ENCODE peak calls at places on chromosomes 7 and 10, in four cellular contexts. Z is lower lobe of right lung, S is brain microvascular endothelial cell, R is uterus. W is an unnamed sample.

GRCh38 chr7:40237731-40238130 is 102.9 kb downstream of the SUGCT start:
- DNase-seq in Z (no peak), S (no peak), R (no peak), W (no peak)

GRCh38 chr7:36686499-36686898 is 37.8 kb downstream of the AOAH start:
- DNase-seq in Z (no peak), S (peak), R (no peak), W (no peak)

GRCh38 chr7:72335561-72336381 is 76.4 kb downstream of the CALN1 start:
- DNase-seq in Z (no peak), S (no peak), R (no peak), W (peak)

GRCh38 chr10:122232781-122233180 is 38.3 kb upstream of the BTBD16 start:
- DNase-seq in Z (no peak), S (peak), R (no peak), W (no peak)

GRCh38 chr7:83362786-83363185 is 200.1 kb upstream of the PCLO start:
- DNase-seq in Z (no peak), S (peak), R (no peak), W (no peak)

GRCh38 chr7:29478687-29479086 is 84.9 kb upstream of the PRR15 start:
- DNase-seq in Z (no peak), S (no peak), R (no peak), W (no peak)

GRCh38 chr10:121158988-121159579 is 307.9 kb downstream of the WDR11 start:
- DNase-seq in Z (no peak), S (no peak), R (no peak), W (no peak)

GRCh38 chr10:31055573-31056251 is 24.0 kb upstream of the ZNF438 start:
- DNase-seq in Z (no peak), S (no peak), R (no peak), W (no peak)

GRCh38 chr7:124856299-124856888 is 73.2 kb downstream of the POT1 start:
- DNase-seq in Z (no peak), S (peak), R (no peak), W (no peak)

GRCh38 chr10:124955872-124956271 is 13.9 kb downstream of the ZRANB1 start:
- DNase-seq in Z (no peak), S (no peak), R (no peak), W (no peak)

GRCh38 chr7:120272896-120273475 is at the start of gene KCND2:
- DNase-seq in Z (no peak), S (no peak), R (peak), W (no peak)

GRCh38 chr7:157690833-157691382 is 354.1 kb downstream of the DNAJB6 start:
- DNase-seq in Z (no peak), S (peak), R (peak), W (no peak)

GRCh38 chr10:118904284-118904683 is 125.2 kb upstream of the NANOS1 start:
- DNase-seq in Z (no peak), S (no peak), R (no peak), W (no peak)

GRCh38 chr10:118903251-118903650 is 126.3 kb upstream of the NANOS1 start:
- DNase-seq in Z (no peak), S (no peak), R (no peak), W (peak)

GRCh38 chr10:118900617-118901016 is 128.9 kb upstream of the NANOS1 start:
- DNase-seq in Z (no peak), S (no peak), R (no peak), W (peak)

GRCh38 chr10:118903691-118904090 is 125.8 kb upstream of the NANOS1 start:
- DNase-seq in Z (no peak), S (no peak), R (no peak), W (no peak)

GRCh38 chr10:118901409-118901808 is 128.1 kb upstream of the NANOS1 start:
- DNase-seq in Z (no peak), S (no peak), R (no peak), W (peak)
- H3K27ac ChIP-seq in Z (no peak), S (no peak), R (no peak), W (no peak)

GRCh38 chr7:105807363-105807762 is 69.0 kb downstream of the ATXN7L1 start:
- DNase-seq in Z (no peak), S (no peak), R (no peak), W (no peak)
- H3K27ac ChIP-seq in Z (no peak), S (no peak), R (no peak), W (no peak)

DNA sequence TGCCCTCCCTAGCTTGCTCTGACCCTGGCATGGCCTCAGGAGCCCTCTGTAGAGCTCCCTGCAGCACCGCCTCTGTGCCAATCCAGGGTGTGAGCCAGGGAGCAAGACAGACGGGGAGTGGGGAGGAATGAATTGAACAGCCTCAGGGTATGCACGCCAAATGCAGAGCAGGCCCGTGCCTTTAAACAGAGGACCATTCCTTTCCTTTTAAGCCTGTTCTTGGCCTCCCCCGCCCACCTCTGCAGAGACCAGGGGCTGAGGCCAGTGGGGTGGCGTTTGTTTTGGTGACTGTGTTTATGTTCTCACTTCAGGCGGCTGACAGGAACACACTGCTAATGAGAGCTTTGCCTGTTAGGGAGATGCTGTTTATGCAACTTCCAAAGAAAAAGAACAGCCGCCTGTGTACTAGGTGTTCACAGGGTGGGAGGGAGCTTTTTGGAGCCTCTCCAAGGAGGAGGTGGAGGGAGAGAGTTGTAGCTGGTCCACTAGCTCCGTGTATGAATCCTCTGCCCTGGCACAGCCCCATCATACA is 528.1 kb upstream of the DPP6 start:
- DNase-seq in Z (no peak), S (no peak), R (peak), W (peak)
- H3K27ac ChIP-seq in Z (no peak), S (no peak), R (peak), W (peak)

DNA sequence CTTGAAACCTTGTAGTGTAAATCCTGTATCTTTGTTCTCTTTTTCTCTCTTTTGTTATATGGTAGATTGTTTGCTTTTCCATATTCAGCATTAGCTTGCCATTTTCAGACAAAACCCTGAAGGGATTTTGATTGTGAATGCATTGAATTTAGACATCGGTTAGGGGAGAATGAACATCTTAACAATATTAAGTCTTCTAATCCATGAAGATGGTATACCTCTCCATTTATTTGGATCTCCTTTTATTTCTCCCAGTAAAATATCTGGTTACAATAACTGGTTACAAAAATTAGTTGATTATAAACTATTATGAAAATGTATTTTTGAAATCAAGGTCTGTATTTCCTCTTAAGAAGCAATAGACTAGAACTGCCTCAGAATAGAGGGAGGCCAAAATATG is 12.4 kb upstream of the SLK start:
- DNase-seq in Z (no peak), S (no peak), R (no peak), W (no peak)
- H3K27ac ChIP-seq in Z (no peak), S (no peak), R (no peak), W (no peak)

GRCh38 chr7:112254709-112255387 is 48.4 kb downstream of the ZNF277 start:
- DNase-seq in Z (no peak), S (no peak), R (no peak), W (no peak)

GRCh38 chr7:112255388-112255720 is 48.9 kb downstream of the ZNF277 start:
- DNase-seq in Z (no peak), S (no peak), R (no peak), W (no peak)

GRCh38 chr7:112252691-112253090 is 46.2 kb downstream of the ZNF277 start:
- DNase-seq in Z (no peak), S (no peak), R (no peak), W (no peak)

GRCh38 chr7:112254166-112254565 is 47.7 kb downstream of the ZNF277 start:
- DNase-seq in Z (no peak), S (no peak), R (no peak), W (no peak)

DNA sequence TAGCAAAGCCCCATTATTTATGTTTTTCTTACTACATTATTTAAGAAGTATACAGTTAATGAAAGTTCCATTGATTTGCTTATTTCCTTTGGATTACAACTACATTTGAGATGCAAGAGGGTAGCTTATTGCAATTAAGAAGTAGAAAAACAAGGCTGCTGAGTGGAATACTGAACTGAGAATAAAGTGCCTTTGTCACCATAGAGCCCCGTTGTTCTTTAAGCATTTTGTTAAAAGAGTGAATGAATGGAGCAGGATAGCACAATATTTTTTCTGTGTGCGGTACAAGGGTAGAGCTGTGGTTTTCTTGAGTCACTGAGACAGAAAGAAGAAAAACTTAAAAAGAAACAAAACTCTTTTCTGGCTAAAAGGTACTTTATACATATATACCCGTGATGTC is 45.6 kb downstream of the ZNF277 start:
- DNase-seq in Z (no peak), S (no peak), R (no peak), W (no peak)
- H3K27ac ChIP-seq in Z (no peak), S (no peak), R (no peak), W (no peak)

GRCh38 chr10:130727766-130728490 is 583.6 kb downstream of the TCERG1L start:
- DNase-seq in Z (no peak), S (no peak), R (no peak), W (no peak)

GRCh38 chr10:130728531-130729215 is 582.8 kb downstream of the TCERG1L start:
- DNase-seq in Z (no peak), S (no peak), R (no peak), W (no peak)

GRCh38 chr10:130726996-130727725 is 584.4 kb downstream of the TCERG1L start:
- DNase-seq in Z (no peak), S (no peak), R (no peak), W (no peak)

GRCh38 chr10:130725474-130725970 is 586.0 kb downstream of the TCERG1L start:
- DNase-seq in Z (no peak), S (no peak), R (no peak), W (no peak)

GRCh38 chr10:130729876-130730275 is 581.6 kb downstream of the TCERG1L start:
- DNase-seq in Z (no peak), S (no peak), R (no peak), W (no peak)
- H3K27ac ChIP-seq in Z (no peak), S (no peak), R (no peak), W (no peak)

GRCh38 chr7:131045526-131045925 is 282.1 kb upstream of the MKLN1 start:
- DNase-seq in Z (no peak), S (no peak), R (no peak), W (no peak)
- H3K27ac ChIP-seq in Z (no peak), S (no peak), R (no peak), W (no peak)

DNA sequence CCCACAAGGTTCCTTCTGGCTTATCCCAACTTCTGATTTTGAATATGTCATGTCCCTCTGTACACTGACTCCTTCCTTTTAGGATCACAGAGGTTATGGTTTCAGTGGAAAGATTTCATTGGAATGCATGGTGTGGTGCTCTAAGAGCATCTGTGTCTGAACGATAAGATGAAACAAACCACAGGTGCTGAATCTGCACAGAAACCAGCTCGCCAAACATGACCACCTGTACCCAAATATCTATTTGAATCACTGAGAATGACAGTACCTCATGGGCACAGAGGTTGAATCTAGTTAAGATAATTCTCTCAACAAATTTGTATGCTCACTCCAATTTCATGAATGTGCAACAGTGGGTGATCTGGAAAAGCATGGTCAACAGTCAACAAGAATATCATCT is 105.3 kb downstream of the DGKI start:
- DNase-seq in Z (no peak), S (no peak), R (no peak), W (no peak)
- H3K27ac ChIP-seq in Z (no peak), S (no peak), R (no peak), W (no peak)

GRCh38 chr10:5565205-5565545 is 40.4 kb downstream of the CALML3 start:
- DNase-seq in Z (peak), S (no peak), R (peak), W (no peak)

GRCh38 chr10:5564537-5565204 is 39.9 kb downstream of the CALML3 start:
- DNase-seq in Z (no peak), S (no peak), R (peak), W (no peak)

GRCh38 chr10:5567477-5567876 is 42.7 kb downstream of the CALML3 start:
- DNase-seq in Z (no peak), S (no peak), R (no peak), W (no peak)

GRCh38 chr10:5565671-5566581 is 41.2 kb downstream of the CALML3 start:
- DNase-seq in Z (peak), S (peak), R (peak), W (no peak)

DNA sequence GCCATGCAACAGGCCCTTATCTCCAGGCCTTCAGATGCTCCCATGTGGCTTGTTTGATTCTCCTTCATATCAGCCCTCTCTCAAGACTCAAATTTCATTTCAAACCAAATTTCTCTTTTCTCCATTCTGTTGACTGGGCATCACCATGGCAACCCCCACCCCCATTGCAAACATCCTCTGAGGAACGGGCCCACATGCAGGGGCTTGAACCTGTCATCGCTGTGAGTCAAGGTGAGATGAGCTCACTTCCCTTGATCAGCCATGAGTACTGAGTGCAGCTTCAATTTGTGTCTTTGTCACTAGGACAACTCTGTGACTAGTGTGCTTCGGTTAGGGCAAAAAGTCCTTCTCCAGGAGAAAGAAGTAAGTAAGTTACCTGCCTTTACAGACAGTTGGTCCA is 41.8 kb downstream of the CALML3 start:
- DNase-seq in Z (no peak), S (no peak), R (no peak), W (no peak)
- H3K27ac ChIP-seq in Z (no peak), S (no peak), R (no peak), W (no peak)